ENCODE peak calls at places on chromosome 1, in four cellular contexts. One of them, this sample, is unnamed. For H3K4me1, the result is how much of the 10 kb centered on the place peaks cover.

GRCh38 chr1:39900662-39901485 is 843 bp downstream of the MYCL start:
- DNase-seq in hepatocyte: peak
- DNase-seq in fibroblast of lung: no peak
- DNase-seq in neural progenitor cell: peak
- DNase-seq in this sample: no peak

GRCh38 chr1:216015116-216015515 is 408.1 kb downstream of the USH2A start:
- DNase-seq in hepatocyte: no peak
- DNase-seq in fibroblast of lung: no peak
- DNase-seq in neural progenitor cell: no peak
- DNase-seq in this sample: no peak

GRCh38 chr1:223711173-223711572 is 1.2 kb upstream of the CAPN2 start:
- DNase-seq in hepatocyte: no peak
- DNase-seq in fibroblast of lung: peak
- DNase-seq in neural progenitor cell: no peak
- DNase-seq in this sample: no peak

GRCh38 chr1:227937031-227937430 is 10.7 kb downstream of the WNT9A start:
- DNase-seq in hepatocyte: no peak
- DNase-seq in fibroblast of lung: no peak
- DNase-seq in neural progenitor cell: no peak
- DNase-seq in this sample: no peak

GRCh38 chr1:91124290-91124975 is 102.6 kb upstream of the ZNF644 start:
- DNase-seq in hepatocyte: no peak
- DNase-seq in fibroblast of lung: no peak
- DNase-seq in neural progenitor cell: no peak
- DNase-seq in this sample: peak

GRCh38 chr1:55559802-55560201 is 344.6 kb upstream of the USP24 start:
- DNase-seq in hepatocyte: no peak
- DNase-seq in fibroblast of lung: no peak
- DNase-seq in neural progenitor cell: no peak
- DNase-seq in this sample: no peak

GRCh38 chr1:9101510-9102146 is 27.3 kb downstream of the GPR157 start:
- DNase-seq in hepatocyte: peak
- DNase-seq in fibroblast of lung: peak
- DNase-seq in neural progenitor cell: peak
- DNase-seq in this sample: peak

GRCh38 chr1:228098323-228098931 is 4.7 kb downstream of the C1orf35 start:
- DNase-seq in hepatocyte: no peak
- DNase-seq in fibroblast of lung: no peak
- DNase-seq in neural progenitor cell: no peak
- DNase-seq in this sample: no peak

GRCh38 chr1:7679873-7680790 is 91.0 kb upstream of the VAMP3 start:
- DNase-seq in hepatocyte: peak
- DNase-seq in fibroblast of lung: peak
- DNase-seq in neural progenitor cell: peak
- DNase-seq in this sample: no peak

GRCh38 chr1:153933420-153933819 is 10.6 kb upstream of the GATAD2B start:
- DNase-seq in hepatocyte: no peak
- DNase-seq in fibroblast of lung: no peak
- DNase-seq in neural progenitor cell: no peak
- DNase-seq in this sample: no peak

GRCh38 chr1:66788231-66788939 is 12.7 kb downstream of the INSL5 start:
- DNase-seq in hepatocyte: no peak
- DNase-seq in fibroblast of lung: no peak
- DNase-seq in neural progenitor cell: no peak
- DNase-seq in this sample: no peak

GRCh38 chr1:156122519-156123355 is 8.2 kb downstream of the LMNA start:
- DNase-seq in hepatocyte: peak
- DNase-seq in fibroblast of lung: peak
- DNase-seq in neural progenitor cell: peak
- DNase-seq in this sample: no peak

GRCh38 chr1:88394958-88395357 is 289.1 kb upstream of the PKN2 start:
- DNase-seq in hepatocyte: no peak
- DNase-seq in fibroblast of lung: peak
- DNase-seq in neural progenitor cell: peak
- DNase-seq in this sample: no peak

GRCh38 chr1:88404582-88404981 is 279.5 kb upstream of the PKN2 start:
- DNase-seq in hepatocyte: no peak
- DNase-seq in fibroblast of lung: no peak
- DNase-seq in neural progenitor cell: no peak
- DNase-seq in this sample: no peak

GRCh38 chr1:88401283-88401682 is 282.8 kb upstream of the PKN2 start:
- DNase-seq in hepatocyte: no peak
- DNase-seq in fibroblast of lung: no peak
- DNase-seq in neural progenitor cell: no peak
- DNase-seq in this sample: no peak

GRCh38 chr1:88398338-88398737 is 285.7 kb upstream of the PKN2 start:
- DNase-seq in hepatocyte: no peak
- DNase-seq in fibroblast of lung: no peak
- DNase-seq in neural progenitor cell: no peak
- DNase-seq in this sample: no peak

DNA sequence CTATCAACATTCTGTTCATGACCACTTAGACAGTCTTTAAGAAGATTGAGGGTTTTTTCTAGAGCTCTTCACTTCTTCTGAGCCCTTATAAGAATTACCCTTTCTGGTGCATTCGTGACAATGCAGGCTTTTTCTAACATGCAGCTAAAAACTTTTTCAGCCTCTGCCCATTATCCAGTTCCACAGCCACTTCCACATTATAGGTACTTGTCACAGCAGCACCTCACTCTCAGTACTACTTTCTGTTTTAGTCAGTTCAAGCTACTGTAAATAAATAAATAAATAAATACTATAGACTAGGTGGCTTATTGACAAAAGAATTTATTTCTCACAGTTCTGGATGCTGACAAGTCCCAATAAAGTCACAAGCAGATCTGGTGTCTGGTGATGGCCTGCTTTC is 284.4 kb upstream of the PKN2 start:
- DNase-seq in hepatocyte: no peak
- DNase-seq in fibroblast of lung: no peak
- DNase-seq in neural progenitor cell: no peak
- DNase-seq in this sample: no peak
- TF ChIP-seq EZH2 in hepatocyte: no peak
- TF ChIP-seq EZH2 in fibroblast of lung: no peak
- TF ChIP-seq EZH2 in neural progenitor cell: no peak
- TF ChIP-seq EZH2 in this sample: no peak

DNA sequence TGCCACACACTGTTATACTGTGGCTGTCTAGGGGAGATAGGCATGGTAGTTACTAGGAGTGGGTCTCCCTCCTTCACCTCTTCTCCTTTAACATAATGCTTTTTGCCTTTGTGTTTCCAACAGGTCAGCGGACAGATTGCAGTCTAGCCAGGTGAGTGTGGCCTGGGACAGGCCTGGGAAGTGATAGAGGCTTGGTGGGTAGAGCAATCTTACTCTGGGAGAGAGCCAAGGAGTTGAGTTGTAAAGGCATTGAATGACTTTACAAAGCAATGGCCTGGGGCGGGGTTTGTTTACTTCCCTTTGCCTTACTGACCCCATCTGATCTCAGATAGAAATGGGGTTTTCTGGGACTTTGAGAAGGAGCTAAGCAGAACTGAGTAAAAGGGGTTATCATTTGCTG is 51.0 kb upstream of the IKBKE start:
- DNase-seq in hepatocyte: peak
- DNase-seq in fibroblast of lung: no peak
- DNase-seq in neural progenitor cell: no peak
- DNase-seq in this sample: no peak
- H3K4me1 ChIP-seq in hepatocyte: under half
- H3K4me1 ChIP-seq in fibroblast of lung: under half
- H3K4me1 ChIP-seq in neural progenitor cell: under half
- H3K4me1 ChIP-seq in this sample: under half

GRCh38 chr1:18646091-18646775 is 15.6 kb downstream of the PAX7 start:
- DNase-seq in hepatocyte: no peak
- DNase-seq in fibroblast of lung: no peak
- DNase-seq in neural progenitor cell: peak
- DNase-seq in this sample: no peak
- TF ChIP-seq EZH2 in hepatocyte: peak
- TF ChIP-seq EZH2 in fibroblast of lung: no peak
- TF ChIP-seq EZH2 in neural progenitor cell: peak
- TF ChIP-seq EZH2 in this sample: peak

DNA sequence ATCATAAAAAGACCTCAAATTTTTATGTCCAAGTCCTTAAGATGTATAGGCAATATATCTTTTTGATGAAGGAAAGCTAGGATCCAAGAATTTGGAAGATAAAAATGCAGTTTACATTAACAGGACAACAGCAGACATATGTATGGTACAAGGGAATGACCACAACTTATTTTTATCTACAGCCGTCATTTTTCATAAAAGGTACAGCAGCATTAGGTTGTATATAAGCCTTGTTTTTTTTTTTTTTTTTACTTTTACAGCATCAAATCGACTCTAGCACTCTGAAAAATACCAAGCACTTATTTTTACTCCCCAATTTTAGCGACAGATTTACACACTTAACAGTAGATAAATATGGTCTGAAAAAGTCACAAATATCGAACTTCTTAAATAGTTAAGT is 1.3 kb downstream of the SRSF10 start:
- DNase-seq in hepatocyte: no peak
- DNase-seq in fibroblast of lung: no peak
- DNase-seq in neural progenitor cell: no peak
- DNase-seq in this sample: no peak
- H3K4me1 ChIP-seq in hepatocyte: under half
- H3K4me1 ChIP-seq in fibroblast of lung: under half
- H3K4me1 ChIP-seq in neural progenitor cell: under half
- H3K4me1 ChIP-seq in this sample: half or more

GRCh38 chr1:26957306-26957705 is 3.0 kb downstream of the KDF1 start:
- DNase-seq in hepatocyte: no peak
- DNase-seq in fibroblast of lung: no peak
- DNase-seq in neural progenitor cell: no peak
- DNase-seq in this sample: no peak

GRCh38 chr1:26959270-26959669 is 998 bp downstream of the KDF1 start:
- DNase-seq in hepatocyte: no peak
- DNase-seq in fibroblast of lung: no peak
- DNase-seq in neural progenitor cell: no peak
- DNase-seq in this sample: no peak

GRCh38 chr1:26961826-26962225 is 1.6 kb upstream of the KDF1 start:
- DNase-seq in hepatocyte: no peak
- DNase-seq in fibroblast of lung: peak
- DNase-seq in neural progenitor cell: no peak
- DNase-seq in this sample: no peak

GRCh38 chr1:26960625-26960966 is 328 bp upstream of the KDF1 start:
- DNase-seq in hepatocyte: no peak
- DNase-seq in fibroblast of lung: no peak
- DNase-seq in neural progenitor cell: no peak
- DNase-seq in this sample: no peak

DNA sequence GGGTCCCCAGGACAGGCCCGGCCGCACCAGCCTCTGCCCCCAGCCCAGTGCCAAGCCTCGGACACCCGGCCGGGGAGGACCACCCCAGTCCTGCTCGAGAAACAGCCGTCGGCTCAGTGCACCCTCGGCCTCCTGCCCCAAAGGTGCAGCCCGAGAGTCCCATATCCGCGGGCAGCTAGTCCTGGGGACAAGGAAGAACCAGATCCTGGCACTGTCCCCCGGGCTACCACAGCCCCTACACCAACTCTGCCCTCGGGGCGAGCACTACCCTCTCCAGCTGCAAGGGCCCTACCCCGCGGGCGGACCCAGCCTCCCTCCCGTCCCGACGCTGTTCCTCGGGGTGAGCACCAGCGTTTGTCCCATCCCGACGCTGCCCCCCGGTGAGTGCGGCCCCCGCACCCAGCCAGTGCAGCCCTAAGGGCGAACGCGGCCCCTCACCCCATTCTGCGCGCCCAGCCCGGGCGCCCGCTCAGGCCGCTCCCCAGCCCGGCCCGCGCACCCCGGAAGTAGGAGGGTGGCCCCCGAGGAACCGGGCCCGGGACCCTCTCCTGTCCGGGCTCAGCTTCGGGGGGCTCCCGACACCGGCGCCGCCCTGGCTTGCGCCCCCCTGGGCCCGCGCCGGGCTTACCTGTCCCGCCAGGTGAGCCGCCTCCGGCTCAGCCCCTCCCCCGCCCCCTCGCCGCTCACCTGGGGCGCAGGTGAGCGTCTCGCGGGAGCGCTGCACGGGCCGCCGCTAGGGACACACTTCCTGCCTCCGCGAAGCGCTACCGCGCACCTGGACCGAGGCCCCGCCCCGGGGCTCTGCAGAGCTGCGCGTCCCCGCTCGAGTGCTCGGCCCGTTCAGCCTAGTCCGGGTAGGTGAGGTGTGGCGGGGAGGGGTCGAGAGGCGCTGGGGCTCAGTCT is at the start of gene KDF1:
- DNase-seq in hepatocyte: peak
- DNase-seq in fibroblast of lung: no peak
- DNase-seq in neural progenitor cell: peak
- DNase-seq in this sample: no peak
- TF ChIP-seq EZH2 in hepatocyte: peak
- TF ChIP-seq EZH2 in fibroblast of lung: peak
- TF ChIP-seq EZH2 in neural progenitor cell: peak
- TF ChIP-seq EZH2 in this sample: no peak

GRCh38 chr1:63817152-63817667 is 43.4 kb downstream of the ROR1 start:
- DNase-seq in hepatocyte: peak
- DNase-seq in fibroblast of lung: peak
- DNase-seq in neural progenitor cell: no peak
- DNase-seq in this sample: no peak
- H3K4me1 ChIP-seq in hepatocyte: under half
- H3K4me1 ChIP-seq in fibroblast of lung: under half
- H3K4me1 ChIP-seq in neural progenitor cell: under half
- H3K4me1 ChIP-seq in this sample: under half

GRCh38 chr1:161206411-161207140 is 4.4 kb downstream of the NDUFS2 start:
- DNase-seq in hepatocyte: no peak
- DNase-seq in fibroblast of lung: peak
- DNase-seq in neural progenitor cell: no peak
- DNase-seq in this sample: no peak
- TF ChIP-seq EZH2 in hepatocyte: no peak
- TF ChIP-seq EZH2 in fibroblast of lung: no peak
- TF ChIP-seq EZH2 in neural progenitor cell: no peak
- TF ChIP-seq EZH2 in this sample: no peak

GRCh38 chr1:37923551-37923889 is 23.3 kb downstream of the INPP5B start:
- DNase-seq in hepatocyte: no peak
- DNase-seq in fibroblast of lung: no peak
- DNase-seq in neural progenitor cell: no peak
- DNase-seq in this sample: no peak

GRCh38 chr1:37930246-37931142 is 16.4 kb downstream of the INPP5B start:
- DNase-seq in hepatocyte: peak
- DNase-seq in fibroblast of lung: no peak
- DNase-seq in neural progenitor cell: no peak
- DNase-seq in this sample: no peak

GRCh38 chr1:37925316-37925715 is 21.5 kb downstream of the INPP5B start:
- DNase-seq in hepatocyte: no peak
- DNase-seq in fibroblast of lung: no peak
- DNase-seq in neural progenitor cell: no peak
- DNase-seq in this sample: no peak

GRCh38 chr1:37922767-37923550 is 23.9 kb downstream of the INPP5B start:
- DNase-seq in hepatocyte: no peak
- DNase-seq in fibroblast of lung: no peak
- DNase-seq in neural progenitor cell: no peak
- DNase-seq in this sample: peak

GRCh38 chr1:37926061-37926924 is 20.6 kb downstream of the INPP5B start:
- DNase-seq in hepatocyte: no peak
- DNase-seq in fibroblast of lung: no peak
- DNase-seq in neural progenitor cell: no peak
- DNase-seq in this sample: no peak
- H3K4me1 ChIP-seq in hepatocyte: under half
- H3K4me1 ChIP-seq in fibroblast of lung: under half
- H3K4me1 ChIP-seq in neural progenitor cell: under half
- H3K4me1 ChIP-seq in this sample: under half

GRCh38 chr1:151714820-151715725 is 1.5 kb downstream of the CELF3 start:
- DNase-seq in hepatocyte: no peak
- DNase-seq in fibroblast of lung: no peak
- DNase-seq in neural progenitor cell: no peak
- DNase-seq in this sample: no peak
- TF ChIP-seq EZH2 in hepatocyte: no peak
- TF ChIP-seq EZH2 in fibroblast of lung: no peak
- TF ChIP-seq EZH2 in neural progenitor cell: no peak
- TF ChIP-seq EZH2 in this sample: no peak

This sample was measured in DND-41.